ENCODE peak calls at places on chromosomes 13 and 19, in seven cellular contexts. One of them, this sample, is unnamed.

GRCh38 chr13:106471957-106472543 is 63.4 kb downstream of the EFNB2 start:
- DNase-seq in NB4: no peak
- DNase-seq in AG09309: peak; percentile 61
- DNase-seq in Peyer's patch: peak; percentile 83
- DNase-seq in HFFc6: peak; percentile 85
- DNase-seq in AG10803: peak; percentile 74
- DNase-seq in activated CD8-positive, alpha-beta T cell treated with anti-CD3 and anti-CD28 coated beads for 36 hours: no peak
- DNase-seq in this sample: no peak

GRCh38 chr13:62799038-62799535 is 1383.4 kb upstream of the PCDH20 start:
- DNase-seq in NB4: no peak
- DNase-seq in AG10803: no peak
- DNase-seq in AG09309: no peak
- DNase-seq in activated CD8-positive, alpha-beta T cell treated with anti-CD3 and anti-CD28 coated beads for 36 hours: no peak
- DNase-seq in Peyer's patch: no peak
- DNase-seq in HFFc6: no peak
- DNase-seq in this sample: peak; percentile 64

GRCh38 chr13:73662833-73663232 is 471.4 kb downstream of the KLF12 start:
- DNase-seq in AG10803: no peak
- DNase-seq in AG09309: no peak
- DNase-seq in NB4: no peak
- DNase-seq in activated CD8-positive, alpha-beta T cell treated with anti-CD3 and anti-CD28 coated beads for 36 hours: no peak
- DNase-seq in HFFc6: no peak
- DNase-seq in Peyer's patch: no peak
- DNase-seq in this sample: no peak

GRCh38 chr13:74289861-74290260 is 155.7 kb upstream of the KLF12 start:
- DNase-seq in AG09309: no peak
- DNase-seq in AG10803: no peak
- DNase-seq in activated CD8-positive, alpha-beta T cell treated with anti-CD3 and anti-CD28 coated beads for 36 hours: no peak
- DNase-seq in Peyer's patch: no peak
- DNase-seq in HFFc6: no peak
- DNase-seq in NB4: no peak
- DNase-seq in this sample: no peak

GRCh38 chr13:46071590-46072249 is 19.2 kb upstream of the ZC3H13 start:
- DNase-seq in HFFc6: no peak
- DNase-seq in Peyer's patch: no peak
- DNase-seq in AG10803: no peak
- DNase-seq in NB4: peak; percentile 37
- DNase-seq in AG09309: no peak
- DNase-seq in activated CD8-positive, alpha-beta T cell treated with anti-CD3 and anti-CD28 coated beads for 36 hours: no peak
- DNase-seq in this sample: no peak

GRCh38 chr13:61908906-61909305 is 493.3 kb upstream of the PCDH20 start:
- DNase-seq in AG10803: no peak
- DNase-seq in activated CD8-positive, alpha-beta T cell treated with anti-CD3 and anti-CD28 coated beads for 36 hours: no peak
- DNase-seq in HFFc6: no peak
- DNase-seq in AG09309: no peak
- DNase-seq in Peyer's patch: no peak
- DNase-seq in NB4: peak; percentile 64
- DNase-seq in this sample: no peak

GRCh38 chr13:113427562-113428468 is 25.5 kb downstream of the ADPRHL1 start:
- DNase-seq in HFFc6: peak; percentile 15
- DNase-seq in AG10803: peak; percentile 43
- DNase-seq in NB4: no peak
- DNase-seq in activated CD8-positive, alpha-beta T cell treated with anti-CD3 and anti-CD28 coated beads for 36 hours: no peak
- DNase-seq in Peyer's patch: no peak
- DNase-seq in AG09309: no peak
- DNase-seq in this sample: peak; percentile 86

GRCh38 chr13:69585656-69586055 is 522.0 kb upstream of the ATXN8OS start:
- DNase-seq in NB4: no peak
- DNase-seq in AG09309: no peak
- DNase-seq in AG10803: no peak
- DNase-seq in Peyer's patch: no peak
- DNase-seq in activated CD8-positive, alpha-beta T cell treated with anti-CD3 and anti-CD28 coated beads for 36 hours: no peak
- DNase-seq in HFFc6: no peak
- DNase-seq in this sample: no peak

GRCh38 chr13:33874871-33875270 is 56.9 kb downstream of the RFC3 start:
- DNase-seq in Peyer's patch: no peak
- DNase-seq in activated CD8-positive, alpha-beta T cell treated with anti-CD3 and anti-CD28 coated beads for 36 hours: no peak
- DNase-seq in NB4: no peak
- DNase-seq in HFFc6: no peak
- DNase-seq in AG10803: no peak
- DNase-seq in AG09309: no peak
- DNase-seq in this sample: no peak

GRCh38 chr19:4064073-4064550 is 2.6 kb downstream of the ZBTB7A start:
- DNase-seq in activated CD8-positive, alpha-beta T cell treated with anti-CD3 and anti-CD28 coated beads for 36 hours: no peak
- DNase-seq in AG10803: no peak
- DNase-seq in NB4: no peak
- DNase-seq in AG09309: no peak
- DNase-seq in Peyer's patch: no peak
- DNase-seq in HFFc6: no peak
- DNase-seq in this sample: no peak

GRCh38 chr13:36915891-36916640 is 4.0 kb downstream of the SMAD9 start:
- DNase-seq in HFFc6: no peak
- DNase-seq in activated CD8-positive, alpha-beta T cell treated with anti-CD3 and anti-CD28 coated beads for 36 hours: no peak
- DNase-seq in NB4: no peak
- DNase-seq in Peyer's patch: no peak
- DNase-seq in AG09309: no peak
- DNase-seq in AG10803: no peak
- DNase-seq in this sample: no peak

GRCh38 chr13:102235689-102236088 is 166.2 kb downstream of the FGF14 start:
- DNase-seq in Peyer's patch: no peak
- DNase-seq in activated CD8-positive, alpha-beta T cell treated with anti-CD3 and anti-CD28 coated beads for 36 hours: no peak
- DNase-seq in AG09309: no peak
- DNase-seq in AG10803: no peak
- DNase-seq in HFFc6: no peak
- DNase-seq in NB4: no peak
- DNase-seq in this sample: no peak

GRCh38 chr19:39543477-39543857 is 3.5 kb upstream of the EID2 start:
- DNase-seq in HFFc6: no peak
- DNase-seq in activated CD8-positive, alpha-beta T cell treated with anti-CD3 and anti-CD28 coated beads for 36 hours: no peak
- DNase-seq in NB4: no peak
- DNase-seq in Peyer's patch: no peak
- DNase-seq in AG10803: no peak
- DNase-seq in AG09309: no peak
- DNase-seq in this sample: no peak

GRCh38 chr13:56558698-56559320 is 581.9 kb upstream of the PRR20A start:
- DNase-seq in Peyer's patch: no peak
- DNase-seq in activated CD8-positive, alpha-beta T cell treated with anti-CD3 and anti-CD28 coated beads for 36 hours: no peak
- DNase-seq in NB4: no peak
- DNase-seq in AG09309: no peak
- DNase-seq in AG10803: no peak
- DNase-seq in HFFc6: no peak
- DNase-seq in this sample: no peak

GRCh38 chr13:98508280-98509074 is 68.4 kb downstream of the STK24 start:
- DNase-seq in AG10803: peak; percentile 94
- DNase-seq in Peyer's patch: no peak
- DNase-seq in AG09309: peak; percentile 67
- DNase-seq in NB4: no peak
- DNase-seq in activated CD8-positive, alpha-beta T cell treated with anti-CD3 and anti-CD28 coated beads for 36 hours: no peak
- DNase-seq in HFFc6: peak; percentile 59
- DNase-seq in this sample: no peak

GRCh38 chr13:30870049-30870884 is 35.8 kb upstream of the MEDAG start:
- DNase-seq in HFFc6: peak; percentile 98
- DNase-seq in AG10803: peak; percentile 99
- DNase-seq in AG09309: peak; percentile 90
- DNase-seq in NB4: peak; percentile 70
- DNase-seq in Peyer's patch: peak; percentile 61
- DNase-seq in activated CD8-positive, alpha-beta T cell treated with anti-CD3 and anti-CD28 coated beads for 36 hours: peak; percentile 51
- DNase-seq in this sample: no peak

GRCh38 chr19:43662487-43662886 is 7.5 kb downstream of the PLAUR start:
- DNase-seq in Peyer's patch: no peak
- DNase-seq in NB4: no peak
- DNase-seq in AG10803: peak; percentile 11
- DNase-seq in AG09309: no peak
- DNase-seq in HFFc6: no peak
- DNase-seq in activated CD8-positive, alpha-beta T cell treated with anti-CD3 and anti-CD28 coated beads for 36 hours: no peak
- DNase-seq in this sample: no peak

GRCh38 chr19:14676762-14677161 is 2.1 kb upstream of the ADGRE3 start:
- DNase-seq in activated CD8-positive, alpha-beta T cell treated with anti-CD3 and anti-CD28 coated beads for 36 hours: no peak
- DNase-seq in AG09309: no peak
- DNase-seq in Peyer's patch: no peak
- DNase-seq in NB4: no peak
- DNase-seq in AG10803: no peak
- DNase-seq in HFFc6: no peak
- DNase-seq in this sample: no peak

GRCh38 chr19:50928841-50929240 is 17.6 kb upstream of the KLK4 start:
- DNase-seq in HFFc6: no peak
- DNase-seq in AG10803: no peak
- DNase-seq in AG09309: no peak
- DNase-seq in Peyer's patch: no peak
- DNase-seq in NB4: no peak
- DNase-seq in activated CD8-positive, alpha-beta T cell treated with anti-CD3 and anti-CD28 coated beads for 36 hours: no peak
- DNase-seq in this sample: no peak

GRCh38 chr13:92951273-92951820 is 275.3 kb upstream of the GPC6 start:
- DNase-seq in AG10803: no peak
- DNase-seq in AG09309: no peak
- DNase-seq in Peyer's patch: no peak
- DNase-seq in activated CD8-positive, alpha-beta T cell treated with anti-CD3 and anti-CD28 coated beads for 36 hours: no peak
- DNase-seq in HFFc6: no peak
- DNase-seq in NB4: no peak
- DNase-seq in this sample: no peak

GRCh38 chr19:50667177-50667758 is 18.0 kb downstream of the C19orf81 start:
- DNase-seq in Peyer's patch: no peak
- DNase-seq in activated CD8-positive, alpha-beta T cell treated with anti-CD3 and anti-CD28 coated beads for 36 hours: no peak
- DNase-seq in AG10803: no peak
- DNase-seq in AG09309: no peak
- DNase-seq in HFFc6: no peak
- DNase-seq in NB4: no peak
- DNase-seq in this sample: no peak

GRCh38 chr13:79861731-79862130 is 380.8 kb downstream of the NDFIP2 start:
- DNase-seq in HFFc6: no peak
- DNase-seq in Peyer's patch: no peak
- DNase-seq in NB4: no peak
- DNase-seq in AG10803: no peak
- DNase-seq in activated CD8-positive, alpha-beta T cell treated with anti-CD3 and anti-CD28 coated beads for 36 hours: no peak
- DNase-seq in AG09309: no peak
- DNase-seq in this sample: no peak

GRCh38 chr13:47459512-47459911 is 541.6 kb downstream of the SUCLA2 start:
- DNase-seq in Peyer's patch: no peak
- DNase-seq in activated CD8-positive, alpha-beta T cell treated with anti-CD3 and anti-CD28 coated beads for 36 hours: no peak
- DNase-seq in AG09309: no peak
- DNase-seq in AG10803: peak; percentile 40
- DNase-seq in HFFc6: peak; percentile 11
- DNase-seq in NB4: peak; percentile 45
- DNase-seq in this sample: no peak
- TF ChIP-seq CTCF in Peyer's patch: no peak
- TF ChIP-seq CTCF in activated CD8-positive, alpha-beta T cell treated with anti-CD3 and anti-CD28 coated beads for 36 hours: no peak
- TF ChIP-seq CTCF in AG09309: peak; percentile 48
- TF ChIP-seq CTCF in AG10803: peak; percentile 56
- TF ChIP-seq CTCF in HFFc6: peak; percentile 68
- TF ChIP-seq CTCF in NB4: no peak
- TF ChIP-seq CTCF in this sample: peak; percentile 70

GRCh38 chr13:110683203-110683883 is 22.6 kb downstream of the CARS2 start:
- DNase-seq in HFFc6: peak; percentile 23
- DNase-seq in Peyer's patch: peak; percentile 60
- DNase-seq in activated CD8-positive, alpha-beta T cell treated with anti-CD3 and anti-CD28 coated beads for 36 hours: no peak
- DNase-seq in AG09309: no peak
- DNase-seq in AG10803: peak; percentile 32
- DNase-seq in NB4: no peak
- DNase-seq in this sample: no peak
- TF ChIP-seq CTCF in HFFc6: peak; percentile 79
- TF ChIP-seq CTCF in Peyer's patch: no peak
- TF ChIP-seq CTCF in activated CD8-positive, alpha-beta T cell treated with anti-CD3 and anti-CD28 coated beads for 36 hours: peak; percentile 13
- TF ChIP-seq CTCF in AG09309: peak; percentile 39
- TF ChIP-seq CTCF in AG10803: peak; percentile 60
- TF ChIP-seq CTCF in NB4: peak; percentile 28
- TF ChIP-seq CTCF in this sample: peak; percentile 71

GRCh38 chr13:108086678-108087077 is 128.7 kb downstream of the LIG4 start:
- DNase-seq in AG09309: peak; percentile 5
- DNase-seq in AG10803: peak; percentile 0
- DNase-seq in NB4: peak; percentile 49
- DNase-seq in activated CD8-positive, alpha-beta T cell treated with anti-CD3 and anti-CD28 coated beads for 36 hours: peak; percentile 12
- DNase-seq in HFFc6: no peak
- DNase-seq in Peyer's patch: no peak
- DNase-seq in this sample: no peak
- TF ChIP-seq CTCF in AG09309: peak; percentile 38
- TF ChIP-seq CTCF in AG10803: no peak
- TF ChIP-seq CTCF in NB4: peak; percentile 51
- TF ChIP-seq CTCF in activated CD8-positive, alpha-beta T cell treated with anti-CD3 and anti-CD28 coated beads for 36 hours: no peak
- TF ChIP-seq CTCF in HFFc6: no peak
- TF ChIP-seq CTCF in Peyer's patch: no peak
- TF ChIP-seq CTCF in this sample: peak; percentile 36

GRCh38 chr19:11380653-11381534 is 3.2 kb downstream of the EPOR start:
- DNase-seq in AG10803: peak; percentile 89
- DNase-seq in HFFc6: peak; percentile 97
- DNase-seq in NB4: peak; percentile 97
- DNase-seq in AG09309: peak; percentile 72
- DNase-seq in Peyer's patch: peak; percentile 98
- DNase-seq in activated CD8-positive, alpha-beta T cell treated with anti-CD3 and anti-CD28 coated beads for 36 hours: peak; percentile 99
- DNase-seq in this sample: peak; percentile 91

GRCh38 chr19:11377237-11377636 is 2.8 kb downstream of the SWSAP1 start:
- DNase-seq in Peyer's patch: no peak
- DNase-seq in AG10803: peak; percentile 89
- DNase-seq in HFFc6: peak; percentile 85
- DNase-seq in AG09309: peak; percentile 73
- DNase-seq in activated CD8-positive, alpha-beta T cell treated with anti-CD3 and anti-CD28 coated beads for 36 hours: peak; percentile 60
- DNase-seq in NB4: peak; percentile 60
- DNase-seq in this sample: no peak

GRCh38 chr19:11379857-11380350 is 4.2 kb downstream of the EPOR start:
- DNase-seq in HFFc6: no peak
- DNase-seq in activated CD8-positive, alpha-beta T cell treated with anti-CD3 and anti-CD28 coated beads for 36 hours: no peak
- DNase-seq in NB4: no peak
- DNase-seq in AG10803: no peak
- DNase-seq in AG09309: no peak
- DNase-seq in Peyer's patch: no peak
- DNase-seq in this sample: no peak

GRCh38 chr19:11377756-11378155 is 3.3 kb downstream of the SWSAP1 start:
- DNase-seq in AG10803: peak; percentile 20
- DNase-seq in activated CD8-positive, alpha-beta T cell treated with anti-CD3 and anti-CD28 coated beads for 36 hours: no peak
- DNase-seq in Peyer's patch: no peak
- DNase-seq in HFFc6: peak; percentile 53
- DNase-seq in NB4: no peak
- DNase-seq in AG09309: no peak
- DNase-seq in this sample: no peak

DNA sequence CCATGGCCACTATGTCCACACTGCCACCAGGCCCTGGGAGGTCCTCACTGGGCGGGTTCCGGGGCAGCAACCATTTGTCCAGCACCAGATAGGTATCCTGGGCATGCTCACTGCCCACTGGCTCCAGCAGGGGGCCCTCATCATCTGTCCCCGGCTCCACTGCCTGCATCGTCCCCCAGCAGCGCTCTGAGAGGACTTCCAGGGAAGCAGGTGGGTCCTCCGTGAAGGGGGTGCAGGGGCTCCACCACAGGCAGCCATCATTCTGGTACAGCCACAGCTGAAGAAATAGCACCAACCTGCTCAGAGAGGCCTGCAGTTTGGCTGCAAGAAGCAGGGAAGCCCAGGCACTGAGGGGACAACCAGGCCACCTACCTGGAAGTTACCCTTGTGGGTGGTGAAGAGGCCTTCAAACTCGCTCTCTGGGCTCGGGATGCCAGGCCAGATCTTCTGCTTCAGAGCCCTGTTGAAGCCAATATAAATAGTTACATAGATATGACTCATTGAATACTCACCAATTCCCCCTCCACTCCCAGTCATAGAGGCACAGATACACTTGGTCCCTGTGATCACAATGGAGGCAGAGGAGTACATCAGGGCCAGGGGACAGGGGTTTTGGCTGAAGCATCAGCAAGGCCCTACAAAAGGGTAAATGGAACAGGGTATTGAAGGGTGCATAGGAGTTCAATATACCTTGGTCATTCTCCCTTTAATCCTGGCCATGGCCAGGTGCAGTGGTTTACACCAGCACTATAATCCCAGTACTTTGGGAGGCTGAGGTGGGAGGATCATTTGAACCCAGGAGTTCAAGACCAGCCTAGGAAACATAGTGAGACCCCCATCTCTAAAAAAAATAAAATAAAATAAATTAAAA is 4.1 kb downstream of the SWSAP1 start:
- DNase-seq in Peyer's patch: peak; percentile 59
- DNase-seq in NB4: peak; percentile 61
- DNase-seq in activated CD8-positive, alpha-beta T cell treated with anti-CD3 and anti-CD28 coated beads for 36 hours: peak; percentile 44
- DNase-seq in AG10803: peak; percentile 66
- DNase-seq in AG09309: no peak
- DNase-seq in HFFc6: peak; percentile 81
- DNase-seq in this sample: no peak
- TF ChIP-seq CTCF in Peyer's patch: no peak
- TF ChIP-seq CTCF in NB4: peak; percentile 71
- TF ChIP-seq CTCF in activated CD8-positive, alpha-beta T cell treated with anti-CD3 and anti-CD28 coated beads for 36 hours: peak; percentile 68
- TF ChIP-seq CTCF in AG10803: peak; percentile 43
- TF ChIP-seq CTCF in AG09309: peak; percentile 46
- TF ChIP-seq CTCF in HFFc6: peak; percentile 75
- TF ChIP-seq CTCF in this sample: peak; percentile 76

This sample was measured in chondrocyte.